ENCODE peak calls at places on chromosomes 2 and 18, in nine cellular contexts. P is posterior cingulate gyrus; B is activated T-helper 9 cell treated with anti-CD3 and anti-CD28 coated beads, Interleukin-2, amount 50 U/mL, for 16 hours; J is NCI-H2081; X is omental fat pad; L is epithelial cell of esophagus; C is dermis microvascular lymphatic vessel endothelial cell; O is caudate nucleus; K is stomach. T is an unnamed sample.

GRCh38 chr18:66523219-66523991 is 80.5 kb downstream of the CDH19 start:
- DNase-seq in P (no peak), B (no peak), J (no peak), X (no peak), L (no peak), C (no peak), O (no peak), K (no peak), T (no peak)

GRCh38 chr2:143056548-143056947 is 72.7 kb upstream of the ARHGAP15 start:
- DNase-seq in P (no peak), B (no peak), J (no peak), X (no peak), L (no peak), C (no peak), O (no peak), K (no peak), T (no peak)

GRCh38 chr2:234751275-234751938 is 200.4 kb upstream of the SH3BP4 start:
- DNase-seq in P (no peak), B (no peak), J (no peak), X (no peak), L (no peak), C (no peak), O (no peak), K (no peak), T (no peak)

GRCh38 chr2:105469781-105470180 is 70.9 kb upstream of the FHL2 start:
- DNase-seq in P (no peak), B (no peak), J (no peak), X (no peak), L (no peak), C (no peak), O (no peak), K (no peak), T (no peak)

GRCh38 chr18:3055861-3056260 is 42.9 kb upstream of the LPIN2 start:
- DNase-seq in P (no peak), B (no peak), J (no peak), X (no peak), L (no peak), C (no peak), O (no peak), K (no peak), T (no peak)

GRCh38 chr2:173854840-173855239 is 110.3 kb downstream of the SP3 start:
- DNase-seq in P (no peak), B (no peak), J (peak; percentile 9), X (no peak), L (peak; percentile 25), C (no peak), O (no peak), K (no peak), T (peak; percentile 18)

GRCh38 chr2:157056200-157056676 is 201.3 kb upstream of the GALNT5 start:
- DNase-seq in P (no peak), B (no peak), J (no peak), X (no peak), L (peak; percentile 48), C (peak; percentile 45), O (no peak), K (no peak), T (no peak)

GRCh38 chr2:192379736-192380135 is 185.0 kb upstream of the TMEFF2 start:
- DNase-seq in P (no peak), B (no peak), J (no peak), X (no peak), L (no peak), C (no peak), O (no peak), K (no peak), T (no peak)

GRCh38 chr2:2573658-2574293 is 242.7 kb upstream of the MYT1L start:
- DNase-seq in P (no peak), B (no peak), J (no peak), X (no peak), L (peak; percentile 5), C (no peak), O (no peak), K (peak; percentile 14), T (peak; percentile 24)

GRCh38 chr2:222959358-222959757 is 92.6 kb upstream of the KCNE4 start:
- DNase-seq in P (no peak), B (no peak), J (no peak), X (no peak), L (peak; percentile 89), C (no peak), O (no peak), K (no peak), T (peak; percentile 47)

T was measured in RKO.